ENCODE peak calls at places on chromosomes 6 and 20, in six cellular contexts. E is AG04450, V is neural crest cell, J is omental fat pad, L is HFFc6, F is HCT116. Y is an unnamed sample.

GRCh38 chr20:34971038-34971872 is 15.6 kb downstream of the MYH7B start:
- DNase-seq in E (no peak), V (no peak), J (no peak), L (no peak), F (no peak), Y (no peak)

GRCh38 chr6:133245033-133245903 is 4.1 kb downstream of the EYA4 start:
- DNase-seq in E (no peak), V (no peak), J (no peak), L (no peak), F (no peak), Y (no peak)

GRCh38 chr20:64242797-64243475 is 12.6 kb upstream of the PCMTD2 start:
- DNase-seq in E (no peak), V (no peak), J (peak), L (no peak), F (no peak), Y (no peak)

GRCh38 chr20:17822039-17822438 is 122.3 kb downstream of the BANF2 start:
- DNase-seq in E (peak), V (no peak), J (no peak), L (peak), F (no peak), Y (no peak)

GRCh38 chr6:143098054-143098673 is 37.5 kb downstream of the AIG1 start:
- DNase-seq in E (no peak), V (no peak), J (no peak), L (no peak), F (no peak), Y (no peak)

GRCh38 chr6:107198631-107199416 is 83.5 kb upstream of the BEND3 start:
- DNase-seq in E (no peak), V (no peak), J (no peak), L (no peak), F (no peak), Y (no peak)

GRCh38 chr6:145457556-145457955 is 277.8 kb downstream of the EPM2A start:
- DNase-seq in E (no peak), V (no peak), J (no peak), L (no peak), F (no peak), Y (no peak)

GRCh38 chr6:151325075-151326050 is 66.0 kb downstream of the ZBTB2 start:
- DNase-seq in E (no peak), V (peak), J (peak), L (peak), F (peak), Y (no peak)

GRCh38 chr20:33559212-33559611 is 69.3 kb downstream of the CBFA2T2 start:
- DNase-seq in E (no peak), V (no peak), J (no peak), L (no peak), F (no peak), Y (no peak)

GRCh38 chr6:142850653-142851434 is 94.1 kb downstream of the HIVEP2 start:
- DNase-seq in E (no peak), V (no peak), J (no peak), L (peak), F (no peak), Y (peak)

GRCh38 chr6:133671376-133671775 is 217.5 kb upstream of the TCF21 start:
- DNase-seq in E (no peak), V (no peak), J (no peak), L (no peak), F (no peak), Y (no peak)

GRCh38 chr20:3563548-3564177 is 92.8 kb downstream of the ATRN start:
- DNase-seq in E (peak), V (no peak), J (no peak), L (peak), F (peak), Y (peak)

GRCh38 chr20:59770270-59770669 is 163.2 kb downstream of the SYCP2 start:
- DNase-seq in E (no peak), V (no peak), J (no peak), L (no peak), F (peak), Y (no peak)

GRCh38 chr6:35583893-35584688 is 71.4 kb upstream of the TULP1 start:
- DNase-seq in E (peak), V (peak), J (no peak), L (peak), F (peak), Y (peak)

GRCh38 chr6:156174026-156174880 is 602.9 kb upstream of the ARID1B start:
- DNase-seq in E (no peak), V (no peak), J (no peak), L (no peak), F (no peak), Y (no peak)

GRCh38 chr6:17816921-17817611 is 110.3 kb upstream of the NUP153 start:
- DNase-seq in E (peak), V (no peak), J (no peak), L (peak), F (no peak), Y (no peak)

GRCh38 chr6:13526718-13527668 is 39.6 kb upstream of the GFOD1 start:
- DNase-seq in E (no peak), V (no peak), J (no peak), L (no peak), F (no peak), Y (peak)

GRCh38 chr6:446418-447366 is 55.1 kb downstream of the IRF4 start:
- DNase-seq in E (no peak), V (no peak), J (no peak), L (no peak), F (no peak), Y (no peak)

GRCh38 chr20:63739129-63740069 is at the start of gene SLC2A4RG:
- DNase-seq in E (no peak), V (peak), J (no peak), L (peak), F (no peak), Y (peak)

GRCh38 chr6:169296622-169297021 is 43.0 kb upstream of the THBS2 start:
- DNase-seq in E (no peak), V (no peak), J (no peak), L (no peak), F (no peak), Y (no peak)

GRCh38 chr20:1465470-1466210 is 1.0 kb downstream of the NSFL1C start:
- DNase-seq in E (no peak), V (no peak), J (no peak), L (peak), F (no peak), Y (no peak)

GRCh38 chr6:111427341-111428116 is 55.5 kb downstream of the REV3L start:
- DNase-seq in E (peak), V (no peak), J (no peak), L (peak), F (no peak), Y (no peak)

GRCh38 chr6:90197854-90198496 is 98.7 kb downstream of the BACH2 start:
- DNase-seq in E (peak), V (no peak), J (no peak), L (peak), F (no peak), Y (peak)

GRCh38 chr6:1400126-1400850 is 10.9 kb downstream of the FOXF2 start:
- DNase-seq in E (no peak), V (no peak), J (no peak), L (no peak), F (no peak), Y (no peak)

GRCh38 chr6:162364488-162364887 is 363.1 kb downstream of the PRKN start:
- DNase-seq in E (no peak), V (no peak), J (no peak), L (no peak), F (no peak), Y (no peak)

GRCh38 chr6:43770417-43771209 is 602 bp downstream of the VEGFA start:
- DNase-seq in E (no peak), V (peak), J (no peak), L (peak), F (no peak), Y (peak)

GRCh38 chr6:51277471-51277870 is 458.8 kb downstream of the TFAP2B start:
- DNase-seq in E (no peak), V (no peak), J (no peak), L (no peak), F (no peak), Y (no peak)

GRCh38 chr6:139852484-139853140 is 478.2 kb upstream of the CITED2 start:
- DNase-seq in E (peak), V (no peak), J (no peak), L (peak), F (no peak), Y (no peak)

GRCh38 chr6:38450717-38451116 is 189.0 kb downstream of the BTBD9 start:
- DNase-seq in E (no peak), V (no peak), J (no peak), L (no peak), F (no peak), Y (no peak)

GRCh38 chr6:112571486-112571885 is 224.4 kb downstream of the RFPL4B start:
- DNase-seq in E (no peak), V (no peak), J (no peak), L (no peak), F (no peak), Y (no peak)

GRCh38 chr20:20720158-20720557 is 7.7 kb upstream of the RALGAPA2 start:
- DNase-seq in E (no peak), V (no peak), J (no peak), L (no peak), F (no peak), Y (no peak)

GRCh38 chr20:4782373-4782772 is 60.7 kb downstream of the PRND start:
- DNase-seq in E (no peak), V (no peak), J (no peak), L (no peak), F (no peak), Y (no peak)

GRCh38 chr20:24950128-24950835 is 1.2 kb downstream of the CST7 start:
- DNase-seq in E (no peak), V (no peak), J (no peak), L (no peak), F (no peak), Y (no peak)

GRCh38 chr6:1858865-1859264 is 249.2 kb downstream of the FOXC1 start:
- DNase-seq in E (no peak), V (no peak), J (no peak), L (no peak), F (no peak), Y (no peak)

GRCh38 chr6:44054635-44055559 is 72.4 kb downstream of the MRPL14 start:
- DNase-seq in E (no peak), V (no peak), J (no peak), L (peak), F (no peak), Y (no peak)

GRCh38 chr6:39195792-39196385 is 33.4 kb downstream of the KCNK5 start:
- DNase-seq in E (no peak), V (no peak), J (no peak), L (no peak), F (no peak), Y (no peak)